ENCODE peak calls at places on chromosomes 1 and 21, in four cellular contexts. N is K562, T is GM12878, K is HepG2. H is an unnamed sample.

GRCh38 chr21:31892686-31893085 is 19.9 kb downstream of the HUNK start:
- DNase-seq in N (no peak), T (no peak), K (no peak), H (no peak)

GRCh38 chr1:205687242-205687641 is 6.9 kb upstream of the SLC45A3 start:
- DNase-seq in K (no peak), N (no peak), T (no peak), H (no peak)

GRCh38 chr1:162040657-162041056 is 17.0 kb upstream of the OLFML2B start:
- DNase-seq in K (peak), N (peak), T (no peak), H (peak)

GRCh38 chr1:9705337-9706098 is 54.0 kb downstream of the PIK3CD start:
- DNase-seq in K (no peak), N (no peak), T (no peak), H (no peak)

GRCh38 chr1:229194096-229194495 is 76.8 kb upstream of the RAB4A start:
- DNase-seq in K (no peak), T (no peak), N (no peak), H (no peak)

GRCh38 chr1:26820784-26821269 is 5.7 kb upstream of the ZDHHC18 start:
- DNase-seq in N (peak), T (peak), K (peak), H (no peak)

GRCh38 chr1:45448357-45448756 is 42.6 kb downstream of the TESK2 start:
- DNase-seq in N (no peak), K (no peak), T (no peak), H (no peak)

GRCh38 chr1:93033785-93034184 is 45.3 kb upstream of the MTF2 start:
- DNase-seq in K (no peak), N (peak), T (peak), H (no peak)

GRCh38 chr21:42417533-42417932 is 13.8 kb downstream of the UBASH3A start:
- DNase-seq in N (no peak), K (no peak), T (peak), H (no peak)

GRCh38 chr1:190595438-190595837 is 117.8 kb upstream of the BRINP3 start:
- DNase-seq in T (no peak), K (no peak), N (no peak), H (no peak)

GRCh38 chr21:40731206-40731605 is 115.8 kb downstream of the DSCAM start:
- DNase-seq in T (no peak), K (no peak), N (no peak), H (no peak)

GRCh38 chr1:36728846-36729245 is 246.1 kb upstream of the CSF3R start:
- DNase-seq in T (no peak), N (no peak), K (no peak), H (no peak)

GRCh38 chr1:165686121-165686970 is 12.0 kb downstream of the ALDH9A1 start:
- DNase-seq in K (no peak), T (peak), N (peak), H (no peak)

GRCh38 chr1:150621497-150622113 is 7.8 kb downstream of the ENSA start:
- DNase-seq in N (peak), K (peak), T (no peak), H (peak)

GRCh38 chr1:239819756-239820155 is 271.9 kb upstream of the FMN2 start:
- DNase-seq in N (no peak), T (no peak), K (no peak), H (no peak)

GRCh38 chr1:163875214-163875926 is 553.6 kb downstream of the NUF2 start:
- DNase-seq in K (no peak), T (no peak), N (no peak), H (no peak)

GRCh38 chr21:45016491-45017375 is 57.6 kb upstream of the ADARB1 start:
- DNase-seq in N (no peak), T (no peak), K (no peak), H (no peak)

GRCh38 chr1:86993269-86993985 is 79.0 kb downstream of the HS2ST1 start:
- DNase-seq in K (peak), T (no peak), N (peak), H (no peak)

GRCh38 chr1:162942903-162943567 is 82.1 kb upstream of the CCDC190 start:
- DNase-seq in T (no peak), N (no peak), K (no peak), H (no peak)

GRCh38 chr1:2078170-2078569 is 28.0 kb downstream of the PRKCZ start:
- DNase-seq in K (no peak), T (no peak), N (no peak), H (no peak)

GRCh38 chr1:94734963-94735899 is 84.9 kb upstream of the SLC44A3 start:
- DNase-seq in T (no peak), N (peak), K (no peak), H (no peak)

GRCh38 chr1:3906672-3907020 is 6.6 kb upstream of the C1orf174 start:
- DNase-seq in T (no peak), N (no peak), K (no peak), H (no peak)

GRCh38 chr1:13675222-13675621 is 24.8 kb upstream of the PRDM2 start:
- DNase-seq in K (no peak), T (no peak), N (no peak), H (no peak)

GRCh38 chr1:55286851-55287602 is 71.9 kb upstream of the USP24 start:
- DNase-seq in K (no peak), T (no peak), N (no peak), H (no peak)

GRCh38 chr1:52007228-52008073 is 17.0 kb upstream of the RAB3B start:
- DNase-seq in N (no peak), T (no peak), K (no peak), H (no peak)

GRCh38 chr1:20732071-20732587 is 374 bp downstream of the SH2D5 start:
- DNase-seq in N (no peak), T (no peak), K (peak), H (peak)

GRCh38 chr1:189150624-189151023 is 1327.0 kb downstream of the BRINP3 start:
- DNase-seq in N (peak), T (no peak), K (no peak), H (no peak)

GRCh38 chr1:58584082-58584895 is 7.2 kb upstream of the TACSTD2 start:
- DNase-seq in N (peak), K (peak), T (no peak), H (peak)

GRCh38 chr1:77031101-77031662 is 163.9 kb downstream of the ST6GALNAC5 start:
- DNase-seq in K (no peak), N (no peak), T (no peak), H (peak)

GRCh38 chr1:232744847-232745246 is 60.4 kb upstream of the MAP10 start:
- DNase-seq in K (no peak), T (no peak), N (no peak), H (no peak)

GRCh38 chr1:244271909-244272308 is 179.8 kb downstream of the ADSS2 start:
- DNase-seq in K (no peak), T (no peak), N (no peak), H (no peak)

GRCh38 chr1:228097333-228098081 is 5.6 kb downstream of the C1orf35 start:
- DNase-seq in T (no peak), K (no peak), N (no peak), H (no peak)

GRCh38 chr1:41382531-41383090 is 21.4 kb downstream of the FOXO6 start:
- DNase-seq in N (no peak), T (no peak), K (no peak), H (peak)

GRCh38 chr1:204716687-204717086 is 31.1 kb upstream of the LRRN2 start:
- DNase-seq in K (peak), N (no peak), T (no peak), H (no peak)

GRCh38 chr1:227785812-227786608 is 29.5 kb upstream of the PRSS38 start:
- DNase-seq in K (no peak), T (no peak), N (no peak), H (no peak)

GRCh38 chr1:23436520-23437354 is 12.2 kb upstream of the TCEA3 start:
- DNase-seq in N (peak), T (no peak), K (no peak), H (no peak)

DNA sequence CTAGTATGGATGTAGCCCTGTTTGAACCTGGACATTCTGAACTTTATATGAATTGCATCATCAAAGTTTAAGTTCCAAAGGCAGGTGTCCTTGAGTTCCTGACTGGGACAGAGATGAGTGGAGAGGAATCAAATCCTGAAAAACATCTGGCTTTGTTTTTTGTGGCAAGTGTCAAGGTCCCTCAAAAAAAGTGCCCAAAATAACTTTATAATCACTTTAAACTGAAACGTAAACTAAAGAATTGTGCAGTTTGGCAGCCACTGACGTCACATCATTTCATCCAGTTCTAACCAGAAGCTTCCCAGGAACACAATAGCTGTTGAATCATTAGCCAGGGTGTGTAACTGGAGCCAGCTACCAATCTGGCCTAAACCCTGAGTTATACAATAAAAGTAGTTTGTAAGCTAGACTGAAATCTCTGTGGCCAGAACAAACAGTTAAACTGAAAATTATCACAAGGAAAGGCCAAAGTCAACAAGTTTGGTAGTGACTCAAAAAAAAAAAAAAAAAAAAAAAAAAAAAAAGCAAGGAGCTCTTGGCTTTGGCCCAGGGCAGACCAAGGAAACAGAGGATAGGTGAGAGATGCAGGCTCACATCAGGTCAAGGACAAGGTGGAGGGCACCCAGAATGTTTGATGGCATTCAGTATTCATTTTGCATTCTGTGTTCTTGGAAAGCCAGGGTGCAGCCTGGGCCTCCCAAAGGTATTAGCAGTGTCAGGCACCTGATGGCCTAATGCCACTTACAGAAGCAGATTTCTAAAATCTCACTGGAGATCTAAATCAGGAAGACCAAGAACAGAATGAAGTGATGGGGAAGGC is 74.3 kb downstream of the TNFSF18 start:
- DNase-seq in K (peak), T (no peak), N (no peak), H (peak)
- TF ChIP-seq JUNB in K (no peak), T (no peak), N (no peak), H (peak)

DNA sequence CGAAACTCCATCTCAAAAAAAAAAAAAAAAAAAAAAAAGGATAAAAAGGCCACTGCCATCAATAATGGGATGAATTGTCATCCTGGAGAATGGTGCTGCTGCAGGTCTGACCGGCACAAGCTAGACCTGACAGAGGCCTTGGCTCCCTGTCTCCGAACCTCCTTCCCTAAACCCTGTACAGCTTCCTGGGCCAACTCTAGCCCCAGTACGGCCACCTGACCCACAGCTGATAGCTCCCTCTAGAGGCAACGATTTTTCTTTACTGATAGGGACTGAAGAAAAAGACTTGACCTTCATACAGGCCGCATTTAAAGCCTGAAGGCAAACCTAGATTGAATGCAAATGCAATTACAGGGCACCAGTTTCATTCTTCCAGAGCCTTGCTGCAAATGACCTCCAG is 30.7 kb downstream of the NOL9 start:
- DNase-seq in K (peak), T (no peak), N (peak), H (peak)
- TF ChIP-seq CTCF in K (peak), T (peak), N (peak), H (peak)

GRCh38 chr1:235368428-235368827 is 1.2 kb downstream of the TBCE start:
- DNase-seq in T (no peak), K (no peak), N (no peak), H (no peak)

GRCh38 chr1:235369802-235370201 is 2.6 kb downstream of the TBCE start:
- DNase-seq in N (no peak), T (no peak), K (no peak), H (no peak)

GRCh38 chr1:235366286-235366685 is 941 bp upstream of the TBCE start:
- DNase-seq in N (peak), T (no peak), K (no peak), H (no peak)

DNA sequence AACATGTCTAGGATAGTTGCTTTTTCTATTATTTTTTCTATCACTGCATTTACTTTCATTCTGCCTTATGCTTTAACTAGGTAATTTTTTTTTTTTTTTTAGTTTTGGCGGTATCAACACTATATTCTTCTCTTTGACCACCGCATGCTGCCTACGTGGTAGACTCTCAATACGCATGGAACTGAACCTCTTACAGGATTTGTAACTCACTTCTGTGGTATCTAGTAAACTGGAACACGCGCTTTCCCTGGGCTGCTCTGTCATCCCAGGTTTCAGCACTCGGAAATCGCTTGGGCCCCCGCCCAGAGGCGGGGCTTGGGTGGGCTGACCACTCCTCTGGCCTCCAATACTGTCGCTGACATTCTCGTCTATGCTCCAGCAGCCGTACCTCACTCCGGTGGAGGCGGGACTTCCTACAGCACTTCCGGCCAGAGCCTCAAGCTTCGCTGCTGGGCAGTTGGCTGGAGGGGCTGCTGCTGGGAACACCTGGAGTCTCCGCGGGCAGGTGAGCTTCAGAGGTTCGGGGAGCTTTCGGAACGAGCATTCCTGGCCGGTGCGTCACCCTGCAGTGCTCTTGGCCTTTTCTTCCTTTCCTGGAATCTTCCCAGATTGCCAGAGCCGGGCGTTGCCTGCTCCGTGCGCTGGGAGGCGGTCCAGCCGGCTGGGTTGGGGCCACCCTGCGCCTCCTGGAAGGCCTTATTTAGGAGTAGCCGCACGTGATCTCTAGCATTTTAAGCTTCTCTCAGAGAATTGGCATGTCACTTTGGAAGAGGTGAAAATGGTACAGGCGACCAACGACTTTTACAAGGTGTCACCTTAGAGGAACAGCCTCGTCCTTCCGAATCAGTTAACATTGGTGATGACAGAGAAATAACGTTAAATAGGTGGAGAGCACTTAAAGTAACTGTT is at the start of gene TBCE:
- DNase-seq in K (peak), N (peak), T (peak), H (peak)
- TF ChIP-seq POLR2A in K (peak), N (peak), T (peak), H (peak)

GRCh38 chr1:185375583-185375982 is 58.5 kb upstream of the IVNS1ABP start:
- DNase-seq in K (no peak), N (no peak), T (no peak), H (no peak)
- TF ChIP-seq JUNB in K (no peak), N (no peak), T (no peak), H (no peak)

DNA sequence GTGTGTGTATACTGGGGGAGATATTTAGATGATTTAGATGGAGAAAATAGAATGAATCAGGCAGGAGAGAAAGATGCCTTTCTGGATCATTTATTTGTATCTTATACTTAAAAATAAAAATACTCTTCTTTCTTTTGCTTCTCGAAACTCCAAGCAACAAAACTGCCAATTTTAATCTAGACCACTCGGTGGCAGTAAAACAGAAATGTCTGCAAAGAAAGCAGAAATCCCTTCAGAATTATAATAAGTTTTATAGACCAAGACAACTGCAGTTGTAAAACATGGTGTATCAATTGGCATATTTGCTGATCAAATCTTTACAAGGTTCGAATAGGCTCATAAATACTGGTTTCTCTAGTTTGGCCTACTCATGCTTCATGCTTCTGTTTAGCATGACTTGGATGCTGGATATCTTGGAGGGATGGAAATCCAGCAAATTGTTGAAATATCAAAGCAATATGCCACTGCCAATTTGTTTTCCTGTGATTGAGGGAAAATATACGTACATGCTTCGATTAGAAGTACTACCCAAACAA is 15.1 kb upstream of the C1orf87 start:
- DNase-seq in N (no peak), K (no peak), T (no peak), H (no peak)
- TF ChIP-seq CTCF in N (no peak), K (no peak), T (no peak), H (no peak)

GRCh38 chr1:16436946-16437474 is at the start of gene SPATA21:
- DNase-seq in N (peak), T (no peak), K (no peak), H (no peak)

GRCh38 chr1:16433066-16433465 is 4.2 kb downstream of the SPATA21 start:
- DNase-seq in T (no peak), K (no peak), N (no peak), H (no peak)

GRCh38 chr1:16430598-16430997 is 6.6 kb downstream of the SPATA21 start:
- DNase-seq in T (no peak), K (no peak), N (peak), H (peak)

GRCh38 chr1:16434501-16434900 is 2.7 kb downstream of the SPATA21 start:
- DNase-seq in T (no peak), K (no peak), N (no peak), H (no peak)

DNA sequence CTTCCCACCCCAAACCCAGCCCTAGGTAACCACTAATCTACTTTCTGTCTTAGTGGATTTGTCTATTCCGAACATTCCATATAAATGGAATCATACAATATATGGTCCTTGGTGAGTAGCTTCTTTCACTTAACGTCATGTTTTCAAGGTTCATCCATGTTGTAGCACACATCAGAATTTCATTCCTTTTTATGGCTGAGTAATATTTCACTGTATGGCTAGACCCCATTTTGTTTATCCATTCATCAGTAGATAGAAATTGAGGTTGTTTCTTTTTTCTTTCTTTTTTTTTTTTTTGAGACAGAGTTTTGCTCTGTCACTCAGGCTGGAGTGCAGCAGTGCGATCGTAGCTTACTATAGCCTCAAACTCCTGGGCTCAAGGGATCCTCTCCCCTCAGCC is 3.2 kb downstream of the SPATA21 start:
- DNase-seq in K (no peak), T (no peak), N (no peak), H (no peak)
- TF ChIP-seq POLR2A in K (no peak), T (no peak), N (no peak), H (no peak)

GRCh38 chr1:147171399-147172167 is 687 bp downstream of the PRKAB2 start:
- DNase-seq in N (peak), K (no peak), T (no peak), H (peak)
- TF ChIP-seq JUNB in N (no peak), K (no peak), T (no peak), H (no peak)

DNA sequence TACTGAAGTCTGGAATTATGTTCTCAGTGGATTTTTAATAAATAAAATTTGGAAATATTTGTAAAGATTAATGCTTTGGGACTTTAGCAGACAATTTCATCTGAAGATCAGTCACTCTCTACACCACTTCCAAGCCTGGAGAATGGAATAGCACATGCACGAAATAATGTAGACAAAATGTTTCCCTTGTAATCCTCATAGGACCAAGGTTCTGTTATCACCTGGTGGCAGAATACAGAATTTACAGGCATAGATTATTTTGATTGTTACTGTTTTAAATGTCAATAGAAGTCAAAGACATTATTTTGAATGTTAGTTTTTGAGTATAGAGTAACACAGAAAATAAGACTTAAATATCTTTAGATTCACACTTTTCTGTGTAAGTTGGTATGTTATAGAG is 9.1 kb upstream of the ELAVL4 start:
- DNase-seq in K (no peak), N (no peak), T (no peak), H (no peak)
- TF ChIP-seq CTCF in K (no peak), N (no peak), T (no peak), H (no peak)